ENCODE peak calls at places on chromosomes 6 and 20, in eight cellular contexts. E is bronchial epithelial cell; U is dorsolateral prefrontal cortex; M is naive thymus-derived CD8-positive, alpha-beta T cell; L is HFFc6; W is SK-N-SH; O is SHP77; V is foreskin fibroblast. H is an unnamed sample.

GRCh38 chr6:143397229-143398222 is 53.0 kb downstream of the ADAT2 start:
- DNase-seq in E (peak; percentile 100), U (no peak), M (no peak), L (peak; percentile 36), W (no peak), O (peak; percentile 33), V (peak; percentile 35), H (no peak)

GRCh38 chr6:90496617-90497016 is 90.3 kb downstream of the MAP3K7 start:
- DNase-seq in E (no peak), U (no peak), M (no peak), L (no peak), W (no peak), O (no peak), V (no peak), H (no peak)

GRCh38 chr6:170437719-170438401 is 115.2 kb downstream of the PSMB1 start:
- DNase-seq in E (peak; percentile 14), U (no peak), M (no peak), L (no peak), W (no peak), O (peak; percentile 30), V (peak; percentile 34), H (no peak)

GRCh38 chr6:122649701-122650100 is 39.5 kb downstream of the PKIB start:
- DNase-seq in E (peak; percentile 66), U (no peak), M (no peak), L (no peak), W (no peak), O (no peak), V (no peak), H (no peak)

GRCh38 chr20:35409542-35409941 is 2.2 kb downstream of the UQCC1 start:
- DNase-seq in E (no peak), U (no peak), M (no peak), L (no peak), W (no peak), O (no peak), V (no peak), H (no peak)

GRCh38 chr6:27757307-27757706 is 154.9 kb downstream of the OR2B2 start:
- DNase-seq in E (no peak), U (no peak), M (peak; percentile 25), L (no peak), W (no peak), O (no peak), V (peak; percentile 12), H (peak; percentile 65)

GRCh38 chr6:55437141-55437540 is 109.9 kb downstream of the GFRAL start:
- DNase-seq in E (peak; percentile 83), U (no peak), M (no peak), L (no peak), W (no peak), O (no peak), V (no peak), H (no peak)

GRCh38 chr6:151067684-151068596 is 171.8 kb upstream of the AKAP12 start:
- DNase-seq in E (peak; percentile 99), U (no peak), M (no peak), L (peak; percentile 98), W (no peak), O (peak; percentile 49), V (peak; percentile 94), H (no peak)

GRCh38 chr6:55943329-55943728 is 67.9 kb upstream of the BMP5 start:
- DNase-seq in E (no peak), U (no peak), M (no peak), L (no peak), W (no peak), O (no peak), V (peak; percentile 42), H (no peak)

GRCh38 chr20:35329435-35330139 is 37.4 kb upstream of the FAM83C start:
- DNase-seq in E (peak; percentile 59), U (no peak), M (peak; percentile 9), L (no peak), W (peak; percentile 34), O (peak; percentile 20), V (peak; percentile 79), H (peak; percentile 78)

GRCh38 chr6:85323435-85324040 is 126.3 kb upstream of the NT5E start:
- DNase-seq in E (peak; percentile 72), U (peak; percentile 60), M (peak; percentile 72), L (peak; percentile 65), W (peak; percentile 59), O (peak; percentile 70), V (peak; percentile 90), H (peak; percentile 37)

GRCh38 chr6:103675807-103676406 is 1183.8 kb downstream of the HACE1 start:
- DNase-seq in E (no peak), U (no peak), M (no peak), L (no peak), W (no peak), O (no peak), V (no peak), H (no peak)

GRCh38 chr20:52098186-52098585 is 93.4 kb downstream of the ZFP64 start:
- DNase-seq in E (no peak), U (no peak), M (no peak), L (no peak), W (no peak), O (no peak), V (no peak), H (no peak)

H was measured in K562.